ENCODE peak calls at places on chromosomes 1 and 21, in five cellular contexts. One of them, this sample, is unnamed.
A peak's percentile ranks its signal among the peaks of the same experiment; 100 is the strongest.

GRCh38 chr21:44527156-44527982 is 12.6 kb downstream of the KRTAP10-1 start:
- DNase-seq in H7: no peak
- DNase-seq in stimulated activated CD4-positive, alpha-beta T cell treated with anti-CD3 and anti-CD28 coated beads, Interleukin-2, amount 100 ng/mL, for 48 hours: no peak
- DNase-seq in DMS153: no peak
- DNase-seq in activated CD4-positive, alpha-beta memory T cell treated with anti-CD3 and anti-CD28 coated beads, Interleukin-2, amount 10 ng/mL, durations not matched to agents 7 days and 5 days: no peak
- DNase-seq in this sample: no peak

GRCh38 chr1:160353223-160353622 is 10.0 kb downstream of the NCSTN start:
- DNase-seq in H7: no peak
- DNase-seq in stimulated activated CD4-positive, alpha-beta T cell treated with anti-CD3 and anti-CD28 coated beads, Interleukin-2, amount 100 ng/mL, for 48 hours: no peak
- DNase-seq in activated CD4-positive, alpha-beta memory T cell treated with anti-CD3 and anti-CD28 coated beads, Interleukin-2, amount 10 ng/mL, durations not matched to agents 7 days and 5 days: no peak
- DNase-seq in DMS153: no peak
- DNase-seq in this sample: peak; percentile 7

GRCh38 chr1:214862421-214862820 is 220.1 kb upstream of the KCNK2 start:
- DNase-seq in stimulated activated CD4-positive, alpha-beta T cell treated with anti-CD3 and anti-CD28 coated beads, Interleukin-2, amount 100 ng/mL, for 48 hours: no peak
- DNase-seq in DMS153: no peak
- DNase-seq in activated CD4-positive, alpha-beta memory T cell treated with anti-CD3 and anti-CD28 coated beads, Interleukin-2, amount 10 ng/mL, durations not matched to agents 7 days and 5 days: no peak
- DNase-seq in H7: no peak
- DNase-seq in this sample: no peak

GRCh38 chr21:32392880-32393676 is at the start of gene URB1:
- DNase-seq in stimulated activated CD4-positive, alpha-beta T cell treated with anti-CD3 and anti-CD28 coated beads, Interleukin-2, amount 100 ng/mL, for 48 hours: peak; percentile 96
- DNase-seq in activated CD4-positive, alpha-beta memory T cell treated with anti-CD3 and anti-CD28 coated beads, Interleukin-2, amount 10 ng/mL, durations not matched to agents 7 days and 5 days: peak; percentile 94
- DNase-seq in H7: peak; percentile 95
- DNase-seq in DMS153: peak; percentile 70
- DNase-seq in this sample: peak; percentile 90

GRCh38 chr1:64215576-64215975 is 12.2 kb downstream of the UBE2U start:
- DNase-seq in stimulated activated CD4-positive, alpha-beta T cell treated with anti-CD3 and anti-CD28 coated beads, Interleukin-2, amount 100 ng/mL, for 48 hours: no peak
- DNase-seq in H7: no peak
- DNase-seq in DMS153: no peak
- DNase-seq in activated CD4-positive, alpha-beta memory T cell treated with anti-CD3 and anti-CD28 coated beads, Interleukin-2, amount 10 ng/mL, durations not matched to agents 7 days and 5 days: no peak
- DNase-seq in this sample: no peak

GRCh38 chr21:44499631-44500030 is 40.4 kb downstream of the KRTAP10-1 start:
- DNase-seq in DMS153: no peak
- DNase-seq in H7: peak; percentile 60
- DNase-seq in activated CD4-positive, alpha-beta memory T cell treated with anti-CD3 and anti-CD28 coated beads, Interleukin-2, amount 10 ng/mL, durations not matched to agents 7 days and 5 days: no peak
- DNase-seq in stimulated activated CD4-positive, alpha-beta T cell treated with anti-CD3 and anti-CD28 coated beads, Interleukin-2, amount 100 ng/mL, for 48 hours: no peak
- DNase-seq in this sample: no peak

GRCh38 chr1:62175568-62176179 is 19.0 kb upstream of the L1TD1 start:
- DNase-seq in activated CD4-positive, alpha-beta memory T cell treated with anti-CD3 and anti-CD28 coated beads, Interleukin-2, amount 10 ng/mL, durations not matched to agents 7 days and 5 days: peak; percentile 28
- DNase-seq in H7: peak; percentile 43
- DNase-seq in stimulated activated CD4-positive, alpha-beta T cell treated with anti-CD3 and anti-CD28 coated beads, Interleukin-2, amount 100 ng/mL, for 48 hours: peak; percentile 33
- DNase-seq in DMS153: peak; percentile 38
- DNase-seq in this sample: peak; percentile 4

GRCh38 chr1:57319165-57319564 is 104.7 kb downstream of the DAB1 start:
- DNase-seq in stimulated activated CD4-positive, alpha-beta T cell treated with anti-CD3 and anti-CD28 coated beads, Interleukin-2, amount 100 ng/mL, for 48 hours: no peak
- DNase-seq in activated CD4-positive, alpha-beta memory T cell treated with anti-CD3 and anti-CD28 coated beads, Interleukin-2, amount 10 ng/mL, durations not matched to agents 7 days and 5 days: no peak
- DNase-seq in H7: no peak
- DNase-seq in DMS153: peak; percentile 9
- DNase-seq in this sample: no peak

GRCh38 chr1:156707486-156708244 is 2.3 kb upstream of the CRABP2 start:
- DNase-seq in stimulated activated CD4-positive, alpha-beta T cell treated with anti-CD3 and anti-CD28 coated beads, Interleukin-2, amount 100 ng/mL, for 48 hours: no peak
- DNase-seq in activated CD4-positive, alpha-beta memory T cell treated with anti-CD3 and anti-CD28 coated beads, Interleukin-2, amount 10 ng/mL, durations not matched to agents 7 days and 5 days: no peak
- DNase-seq in DMS153: no peak
- DNase-seq in H7: peak; percentile 88
- DNase-seq in this sample: no peak

GRCh38 chr1:205664399-205665108 is 15.8 kb downstream of the SLC45A3 start:
- DNase-seq in H7: peak; percentile 35
- DNase-seq in stimulated activated CD4-positive, alpha-beta T cell treated with anti-CD3 and anti-CD28 coated beads, Interleukin-2, amount 100 ng/mL, for 48 hours: no peak
- DNase-seq in DMS153: no peak
- DNase-seq in activated CD4-positive, alpha-beta memory T cell treated with anti-CD3 and anti-CD28 coated beads, Interleukin-2, amount 10 ng/mL, durations not matched to agents 7 days and 5 days: no peak
- DNase-seq in this sample: no peak

GRCh38 chr1:218573871-218574270 is 228.7 kb downstream of the TGFB2 start:
- DNase-seq in DMS153: no peak
- DNase-seq in H7: no peak
- DNase-seq in activated CD4-positive, alpha-beta memory T cell treated with anti-CD3 and anti-CD28 coated beads, Interleukin-2, amount 10 ng/mL, durations not matched to agents 7 days and 5 days: no peak
- DNase-seq in stimulated activated CD4-positive, alpha-beta T cell treated with anti-CD3 and anti-CD28 coated beads, Interleukin-2, amount 100 ng/mL, for 48 hours: no peak
- DNase-seq in this sample: no peak

GRCh38 chr1:29105822-29106221 is 17.9 kb downstream of the TMEM200B start:
- DNase-seq in stimulated activated CD4-positive, alpha-beta T cell treated with anti-CD3 and anti-CD28 coated beads, Interleukin-2, amount 100 ng/mL, for 48 hours: no peak
- DNase-seq in H7: no peak
- DNase-seq in activated CD4-positive, alpha-beta memory T cell treated with anti-CD3 and anti-CD28 coated beads, Interleukin-2, amount 10 ng/mL, durations not matched to agents 7 days and 5 days: no peak
- DNase-seq in DMS153: no peak
- DNase-seq in this sample: no peak

GRCh38 chr1:220817907-220818306 is 31.2 kb downstream of the MTARC1 start:
- DNase-seq in H7: no peak
- DNase-seq in stimulated activated CD4-positive, alpha-beta T cell treated with anti-CD3 and anti-CD28 coated beads, Interleukin-2, amount 100 ng/mL, for 48 hours: no peak
- DNase-seq in activated CD4-positive, alpha-beta memory T cell treated with anti-CD3 and anti-CD28 coated beads, Interleukin-2, amount 10 ng/mL, durations not matched to agents 7 days and 5 days: no peak
- DNase-seq in DMS153: no peak
- DNase-seq in this sample: no peak

GRCh38 chr1:1206376-1207253 is at the start of gene TNFRSF18:
- DNase-seq in H7: peak; percentile 92
- DNase-seq in stimulated activated CD4-positive, alpha-beta T cell treated with anti-CD3 and anti-CD28 coated beads, Interleukin-2, amount 100 ng/mL, for 48 hours: no peak
- DNase-seq in DMS153: peak; percentile 51
- DNase-seq in activated CD4-positive, alpha-beta memory T cell treated with anti-CD3 and anti-CD28 coated beads, Interleukin-2, amount 10 ng/mL, durations not matched to agents 7 days and 5 days: peak; percentile 62
- DNase-seq in this sample: no peak

GRCh38 chr1:19306941-19307340 is 5.0 kb downstream of the AKR7A2 start:
- DNase-seq in activated CD4-positive, alpha-beta memory T cell treated with anti-CD3 and anti-CD28 coated beads, Interleukin-2, amount 10 ng/mL, durations not matched to agents 7 days and 5 days: no peak
- DNase-seq in stimulated activated CD4-positive, alpha-beta T cell treated with anti-CD3 and anti-CD28 coated beads, Interleukin-2, amount 100 ng/mL, for 48 hours: no peak
- DNase-seq in DMS153: no peak
- DNase-seq in H7: no peak
- DNase-seq in this sample: no peak

GRCh38 chr1:234755449-234755863 is 145.5 kb upstream of the IRF2BP2 start:
- DNase-seq in activated CD4-positive, alpha-beta memory T cell treated with anti-CD3 and anti-CD28 coated beads, Interleukin-2, amount 10 ng/mL, durations not matched to agents 7 days and 5 days: no peak
- DNase-seq in stimulated activated CD4-positive, alpha-beta T cell treated with anti-CD3 and anti-CD28 coated beads, Interleukin-2, amount 100 ng/mL, for 48 hours: no peak
- DNase-seq in H7: no peak
- DNase-seq in DMS153: no peak
- DNase-seq in this sample: peak; percentile 59

GRCh38 chr1:242718967-242719366 is 194.5 kb upstream of the PLD5 start:
- DNase-seq in stimulated activated CD4-positive, alpha-beta T cell treated with anti-CD3 and anti-CD28 coated beads, Interleukin-2, amount 100 ng/mL, for 48 hours: no peak
- DNase-seq in DMS153: no peak
- DNase-seq in H7: peak; percentile 31
- DNase-seq in activated CD4-positive, alpha-beta memory T cell treated with anti-CD3 and anti-CD28 coated beads, Interleukin-2, amount 10 ng/mL, durations not matched to agents 7 days and 5 days: no peak
- DNase-seq in this sample: no peak

GRCh38 chr21:44440241-44441040 is 14.9 kb upstream of the LRRC3 start:
- DNase-seq in H7: peak; percentile 68
- DNase-seq in activated CD4-positive, alpha-beta memory T cell treated with anti-CD3 and anti-CD28 coated beads, Interleukin-2, amount 10 ng/mL, durations not matched to agents 7 days and 5 days: no peak
- DNase-seq in stimulated activated CD4-positive, alpha-beta T cell treated with anti-CD3 and anti-CD28 coated beads, Interleukin-2, amount 100 ng/mL, for 48 hours: no peak
- DNase-seq in DMS153: no peak
- DNase-seq in this sample: no peak

GRCh38 chr1:109584766-109585165 is 34.6 kb downstream of the GNAT2 start:
- DNase-seq in stimulated activated CD4-positive, alpha-beta T cell treated with anti-CD3 and anti-CD28 coated beads, Interleukin-2, amount 100 ng/mL, for 48 hours: no peak
- DNase-seq in H7: no peak
- DNase-seq in activated CD4-positive, alpha-beta memory T cell treated with anti-CD3 and anti-CD28 coated beads, Interleukin-2, amount 10 ng/mL, durations not matched to agents 7 days and 5 days: no peak
- DNase-seq in DMS153: no peak
- DNase-seq in this sample: no peak

GRCh38 chr1:160205974-160206369 is 788 bp downstream of the PEA15 start:
- DNase-seq in stimulated activated CD4-positive, alpha-beta T cell treated with anti-CD3 and anti-CD28 coated beads, Interleukin-2, amount 100 ng/mL, for 48 hours: peak; percentile 44
- DNase-seq in DMS153: no peak
- DNase-seq in H7: no peak
- DNase-seq in activated CD4-positive, alpha-beta memory T cell treated with anti-CD3 and anti-CD28 coated beads, Interleukin-2, amount 10 ng/mL, durations not matched to agents 7 days and 5 days: peak; percentile 56
- DNase-seq in this sample: no peak